ENCODE peak calls at places on chromosome 15, in four cellular contexts. P is HepG2, Z is GM12878, B is K562. G is an unnamed sample.

GRCh38 chr15:41971893-41972340 is 440 bp downstream of the EHD4 start:
- DNase-seq in P (peak), Z (no peak), B (no peak), G (peak)

GRCh38 chr15:27869697-27870281 is 229.3 kb downstream of the OCA2 start:
- DNase-seq in P (no peak), Z (no peak), B (no peak), G (no peak)

GRCh38 chr15:58466566-58466965 is 34.8 kb downstream of the LIPC start:
- DNase-seq in P (no peak), Z (no peak), B (no peak), G (no peak)

GRCh38 chr15:62879770-62880169 is 162.8 kb upstream of the TPM1 start:
- DNase-seq in P (no peak), Z (no peak), B (no peak), G (no peak)

GRCh38 chr15:70164910-70165791 is 67.4 kb upstream of the TLE3 start:
- DNase-seq in P (peak), Z (no peak), B (no peak), G (no peak)

GRCh38 chr15:34223904-34224596 is 766 bp upstream of the EMC4 start:
- DNase-seq in P (no peak), Z (no peak), B (peak), G (peak)

GRCh38 chr15:29854413-29854812 is 32.1 kb upstream of the TJP1 start:
- DNase-seq in P (no peak), Z (no peak), B (no peak), G (no peak)

GRCh38 chr15:100528833-100529428 is at the start of gene CERS3:
- DNase-seq in P (no peak), Z (no peak), B (no peak), G (no peak)

GRCh38 chr15:44712108-44713005 is 1.0 kb downstream of the B2M start:
- DNase-seq in P (peak), Z (no peak), B (peak), G (peak)

GRCh38 chr15:100016632-100017031 is 283.4 kb upstream of the LYSMD4 start:
- DNase-seq in P (no peak), Z (no peak), B (no peak), G (no peak)

GRCh38 chr15:80991446-80991845 is 1.8 kb upstream of the MESD start:
- DNase-seq in P (no peak), Z (no peak), B (peak), G (no peak)

GRCh38 chr15:92831459-92832229 is 68.5 kb upstream of the CHD2 start:
- DNase-seq in P (peak), Z (peak), B (peak), G (peak)
- H3K4me3 ChIP-seq in P (peak), Z (peak), B (peak), G (peak)

GRCh38 chr15:74374648-74375302 is 7.3 kb upstream of the CYP11A1 start:
- DNase-seq in P (no peak), Z (no peak), B (no peak), G (peak)

GRCh38 chr15:74376226-74376625 is 8.8 kb upstream of the CYP11A1 start:
- DNase-seq in P (no peak), Z (no peak), B (no peak), G (no peak)

GRCh38 chr15:74373056-74373650 is 5.7 kb upstream of the CYP11A1 start:
- DNase-seq in P (no peak), Z (no peak), B (no peak), G (no peak)

GRCh38 chr15:74375303-74375693 is 7.9 kb upstream of the CYP11A1 start:
- DNase-seq in P (peak), Z (no peak), B (peak), G (peak)

GRCh38 chr15:74373731-74374647 is 6.5 kb upstream of the CYP11A1 start:
- DNase-seq in P (peak), Z (no peak), B (peak), G (peak)
- TF ChIP-seq FOXM1 in P (no peak), Z (no peak), B (peak), G (no peak)

GRCh38 chr15:61621146-61621545 is 392.0 kb upstream of the RORA start:
- DNase-seq in P (peak), Z (no peak), B (peak), G (peak)
- H3K4me3 ChIP-seq in P (no peak), Z (no peak), B (no peak), G (no peak)

GRCh38 chr15:65732698-65733097 is 59.4 kb downstream of the DENND4A start:
- DNase-seq in P (no peak), Z (no peak), B (no peak), G (no peak)

GRCh38 chr15:65743637-65744252 is 48.3 kb downstream of the DENND4A start:
- DNase-seq in P (no peak), Z (no peak), B (peak), G (peak)

GRCh38 chr15:65740148-65740547 is 51.9 kb downstream of the DENND4A start:
- DNase-seq in P (no peak), Z (no peak), B (no peak), G (no peak)

DNA sequence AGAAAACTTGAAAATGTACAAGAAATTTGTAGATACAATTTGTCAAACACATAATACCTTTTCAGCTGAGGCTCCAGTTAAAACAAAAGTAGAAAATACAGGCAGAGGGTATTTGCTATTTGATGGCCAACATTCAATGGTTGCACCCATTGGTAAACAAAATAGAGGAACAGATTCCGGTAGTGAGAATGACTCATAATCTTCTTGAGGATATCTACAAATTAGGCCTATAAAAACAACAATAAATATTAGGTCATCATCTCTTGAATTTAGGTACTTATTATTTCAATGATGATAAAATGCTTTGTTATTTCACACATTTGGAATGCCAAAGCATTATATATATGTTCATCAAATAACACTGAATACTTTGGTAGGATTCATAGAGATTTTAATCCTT is 53.4 kb downstream of the DENND4A start:
- DNase-seq in P (no peak), Z (no peak), B (no peak), G (no peak)
- TF ChIP-seq FOXM1 in P (no peak), Z (no peak), B (no peak), G (no peak)

GRCh38 chr15:67823371-67824156 is 1.7 kb upstream of the SKOR1 start:
- DNase-seq in P (no peak), Z (no peak), B (no peak), G (peak)
- H3K4me3 ChIP-seq in P (no peak), Z (no peak), B (peak), G (peak)

GRCh38 chr15:79307251-79307650 is 3.7 kb upstream of the TMED3 start:
- DNase-seq in P (no peak), Z (no peak), B (no peak), G (no peak)
- TF ChIP-seq FOXM1 in P (no peak), Z (no peak), B (no peak), G (no peak)

DNA sequence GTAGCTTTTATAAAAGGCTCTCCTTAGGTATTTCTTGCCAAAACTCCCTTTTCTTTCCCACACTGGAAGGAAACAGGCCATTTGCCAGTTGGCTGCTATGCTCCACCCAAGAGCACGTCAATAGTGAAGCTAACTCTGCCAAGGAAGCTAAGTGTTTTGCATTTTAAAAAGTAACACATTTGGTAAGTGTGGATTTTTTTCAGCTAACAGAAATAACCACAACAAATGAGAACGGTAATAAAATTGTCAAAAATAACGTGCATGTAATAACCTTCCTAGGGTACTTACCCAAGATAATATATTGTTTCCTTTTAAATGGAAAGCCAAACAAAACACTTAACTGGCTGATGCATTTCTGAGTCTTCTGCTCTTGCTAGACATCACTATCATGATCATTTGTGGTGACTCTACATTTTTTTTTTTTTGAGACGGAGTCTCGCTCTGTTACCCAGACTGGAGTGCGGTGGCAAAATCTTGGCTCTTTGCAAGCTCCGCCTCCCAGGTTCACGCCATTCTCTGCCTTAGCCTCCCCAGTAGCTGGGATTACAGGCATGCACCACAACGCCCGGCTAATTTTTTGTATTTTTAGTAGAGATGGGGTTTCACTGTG is 4.6 kb downstream of the DPP8 start:
- DNase-seq in P (no peak), Z (no peak), B (peak), G (no peak)
- H3K4me3 ChIP-seq in P (no peak), Z (no peak), B (no peak), G (no peak)

G was measured in SK-N-SH.